ENCODE peak calls at places on chromosomes 11 and 22, in four cellular contexts. Y is GM12878, L is K562, R is HL-60. V is an unnamed sample.
A peak's percentile ranks its signal among the peaks of the same experiment; 100 is the strongest.

GRCh38 chr11:75578977-75579376 is 16.9 kb downstream of the SERPINH1 start:
- DNase-seq in L (no peak), Y (no peak), R (no peak), V (no peak)

GRCh38 chr22:24807284-24807950 is 1.4 kb downstream of the SGSM1 start:
- DNase-seq in L (no peak), R (no peak), Y (no peak), V (no peak)

GRCh38 chr11:105553015-105553414 is 56.9 kb upstream of the GRIA4 start:
- DNase-seq in L (no peak), Y (no peak), R (no peak), V (no peak)

GRCh38 chr11:62217191-62217748 is 8.8 kb downstream of the SCGB2A1 start:
- DNase-seq in L (no peak), R (no peak), Y (no peak), V (no peak)

GRCh38 chr22:37802310-37803194 is 5.2 kb upstream of the GCAT start:
- DNase-seq in L (peak; percentile 59), R (no peak), Y (no peak), V (no peak)

GRCh38 chr11:36601145-36601544 is 3.1 kb upstream of the RAG2 start:
- DNase-seq in R (no peak), L (no peak), Y (no peak), V (no peak)

GRCh38 chr11:117980280-117980679 is 5.9 kb upstream of the IL10RA start:
- DNase-seq in L (no peak), R (no peak), Y (no peak), V (no peak)

GRCh38 chr11:132312161-132312560 is 941.7 kb downstream of the NTM start:
- DNase-seq in Y (no peak), L (no peak), R (no peak), V (no peak)

GRCh38 chr11:3824714-3825472 is 15.9 kb downstream of the RHOG start:
- DNase-seq in Y (no peak), L (peak; percentile 90), R (no peak), V (peak; percentile 89)

GRCh38 chr11:46918778-46919513 is 596 bp upstream of the LRP4 start:
- DNase-seq in L (no peak), R (no peak), Y (no peak), V (no peak)

GRCh38 chr11:69538840-69539239 is 57.4 kb downstream of the LINC01488 start:
- DNase-seq in Y (no peak), L (no peak), R (no peak), V (no peak)

GRCh38 chr11:69540118-69541000 is 58.9 kb downstream of the LINC01488 start:
- DNase-seq in L (peak; percentile 46), Y (no peak), R (no peak), V (no peak)

GRCh38 chr11:69541001-69541285 is 59.5 kb downstream of the LINC01488 start:
- DNase-seq in Y (no peak), R (no peak), L (no peak), V (no peak)

GRCh38 chr11:69537855-69538640 is 56.6 kb downstream of the LINC01488 start:
- DNase-seq in Y (no peak), R (no peak), L (no peak), V (no peak)

GRCh38 chr11:69539416-69540117 is 58.1 kb downstream of the LINC01488 start:
- DNase-seq in Y (no peak), R (peak; percentile 65), L (no peak), V (no peak)
- TF ChIP-seq SPI1 in Y (peak; percentile 35), R (peak; percentile 96), L (peak; percentile 75), V (peak; percentile 37)

GRCh38 chr11:59939482-59939881 is 1.2 kb downstream of the OOSP1 start:
- DNase-seq in R (no peak), L (no peak), Y (no peak), V (no peak)
- TF ChIP-seq SPI1 in R (peak; percentile 14), L (no peak), Y (no peak), V (no peak)

GRCh38 chr11:34468209-34468841 is 29.6 kb downstream of the CAT start:
- DNase-seq in R (peak; percentile 69), Y (no peak), L (peak; percentile 56), V (peak; percentile 22)
- TF ChIP-seq SPI1 in R (peak; percentile 68), Y (no peak), L (no peak), V (peak; percentile 38)

GRCh38 chr11:16605971-16606783 is 132.3 kb upstream of the C11orf58 start:
- DNase-seq in R (peak; percentile 50), L (peak; percentile 73), Y (peak; percentile 21), V (peak; percentile 70)

GRCh38 chr11:16604784-16605439 is 133.5 kb upstream of the C11orf58 start:
- DNase-seq in R (no peak), L (peak; percentile 64), Y (no peak), V (no peak)

GRCh38 chr11:16603890-16604783 is 134.3 kb upstream of the C11orf58 start:
- DNase-seq in R (no peak), L (peak; percentile 60), Y (no peak), V (no peak)

GRCh38 chr11:16606784-16607674 is 131.4 kb upstream of the C11orf58 start:
- DNase-seq in Y (no peak), L (peak; percentile 47), R (no peak), V (no peak)

GRCh38 chr11:16605440-16605970 is 132.9 kb upstream of the C11orf58 start:
- DNase-seq in Y (no peak), R (no peak), L (peak; percentile 37), V (no peak)
- TF ChIP-seq SPI1 in Y (no peak), R (no peak), L (no peak), V (no peak)

DNA sequence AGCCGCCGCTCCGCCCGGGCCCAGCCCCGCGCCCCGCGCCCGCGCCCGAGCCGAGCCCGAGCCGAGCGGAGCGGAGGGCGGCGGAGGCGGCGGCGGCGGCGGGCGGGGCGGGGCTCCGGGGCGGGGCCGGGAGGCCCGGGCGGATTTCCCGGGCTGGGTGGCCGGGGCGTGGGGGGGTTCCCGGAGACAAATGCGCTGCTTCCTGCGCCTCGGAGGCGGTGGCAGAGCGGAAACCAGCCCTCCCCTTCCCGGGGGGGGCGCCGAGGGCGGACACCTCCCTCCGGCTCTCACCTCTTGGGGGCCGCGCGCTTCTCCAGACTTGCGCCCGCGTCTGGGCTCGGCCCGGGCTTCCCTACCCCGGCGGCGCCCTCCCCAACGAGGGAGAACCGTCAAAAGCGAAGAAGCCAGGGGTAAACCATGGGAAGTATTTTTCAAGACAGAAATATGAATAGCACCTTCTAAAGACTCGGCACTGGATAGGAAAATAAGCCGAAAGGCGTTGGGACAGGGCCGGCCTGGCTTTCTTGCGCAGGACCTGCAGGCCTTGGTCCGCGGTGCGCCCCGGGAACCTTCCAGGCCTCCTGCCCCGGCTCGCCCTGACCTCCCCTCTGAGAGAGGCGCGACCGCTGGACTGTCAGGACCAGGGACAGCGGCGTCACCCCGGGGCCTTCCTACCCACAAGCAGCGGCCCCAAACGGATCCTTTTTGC is at the start of gene MAPK11:
- DNase-seq in R (no peak), Y (no peak), L (peak; percentile 57), V (peak; percentile 73)
- TF ChIP-seq SPI1 in R (no peak), Y (no peak), L (no peak), V (no peak)

DNA sequence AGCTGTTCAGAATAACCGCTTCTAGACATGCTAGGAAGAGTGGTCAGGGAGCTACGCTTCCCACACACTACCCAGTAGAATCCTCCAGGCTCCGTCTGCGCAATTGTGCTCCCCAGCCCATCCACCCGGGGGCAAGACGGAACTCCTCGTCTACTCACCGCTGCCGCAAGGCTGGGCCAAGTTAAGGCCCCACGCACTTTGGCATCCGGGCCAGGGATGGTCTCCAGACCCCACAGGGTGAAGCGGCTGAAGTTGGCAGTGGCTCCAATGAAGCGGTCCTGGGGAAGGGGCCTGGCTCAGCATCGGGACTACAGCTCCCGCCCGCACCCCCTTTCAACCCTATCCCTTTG is 736 bp downstream of the RNASEH2C start:
- DNase-seq in L (peak; percentile 46), R (peak; percentile 43), Y (no peak), V (peak; percentile 43)
- TF ChIP-seq SPI1 in L (no peak), R (no peak), Y (no peak), V (no peak)

GRCh38 chr22:27269751-27270586 is 531.6 kb downstream of the MN1 start:
- DNase-seq in Y (no peak), R (no peak), L (no peak), V (no peak)

GRCh38 chr22:27264184-27264583 is 537.4 kb downstream of the MN1 start:
- DNase-seq in R (no peak), L (no peak), Y (no peak), V (no peak)

GRCh38 chr22:27270818-27271510 is 530.6 kb downstream of the MN1 start:
- DNase-seq in L (no peak), Y (no peak), R (no peak), V (no peak)

GRCh38 chr22:27262371-27262770 is 539.2 kb downstream of the MN1 start:
- DNase-seq in Y (no peak), R (no peak), L (no peak), V (no peak)

DNA sequence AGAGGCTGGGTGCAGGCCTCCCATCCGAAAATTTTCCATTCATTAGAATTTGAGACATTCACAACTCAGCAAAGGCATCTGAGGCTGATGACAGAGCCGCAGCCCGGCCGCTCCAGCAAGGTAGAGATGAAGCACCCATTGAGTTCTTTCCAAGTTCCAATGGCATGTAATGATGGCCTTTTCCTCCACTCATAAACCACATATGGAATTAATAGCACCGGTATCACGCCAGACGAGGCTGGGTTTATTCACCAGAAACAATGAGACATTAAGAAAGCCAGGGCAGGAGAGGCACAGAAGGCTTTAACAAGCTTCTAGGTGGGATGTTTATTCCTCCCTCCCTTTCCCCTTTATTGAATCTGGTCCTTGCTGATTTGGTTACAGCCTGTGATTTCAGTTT is 534.4 kb downstream of the MN1 start:
- DNase-seq in L (no peak), R (no peak), Y (no peak), V (no peak)
- TF ChIP-seq SPI1 in L (no peak), R (no peak), Y (no peak), V (no peak)

GRCh38 chr22:47091921-47092700 is 329.7 kb downstream of the TBC1D22A start:
- DNase-seq in R (no peak), Y (no peak), L (no peak), V (no peak)
- TF ChIP-seq SPI1 in R (no peak), Y (no peak), L (no peak), V (no peak)

GRCh38 chr11:86066606-86067229 is 2.2 kb downstream of the PICALM start:
- DNase-seq in L (no peak), R (no peak), Y (no peak), V (no peak)

GRCh38 chr11:86067230-86068137 is 1.4 kb downstream of the PICALM start:
- DNase-seq in L (peak; percentile 18), Y (no peak), R (peak; percentile 57), V (no peak)

GRCh38 chr11:86068951-86069407 is at the start of gene PICALM:
- DNase-seq in R (peak; percentile 98), L (peak; percentile 95), Y (peak; percentile 97), V (peak; percentile 82)

GRCh38 chr11:86069408-86070086 is 663 bp upstream of the PICALM start:
- DNase-seq in R (peak; percentile 73), Y (peak; percentile 62), L (peak; percentile 18), V (no peak)

GRCh38 chr11:86068138-86068861 is 584 bp downstream of the PICALM start:
- DNase-seq in L (peak; percentile 45), R (no peak), Y (no peak), V (no peak)
- TF ChIP-seq SPI1 in L (no peak), R (no peak), Y (no peak), V (no peak)

DNA sequence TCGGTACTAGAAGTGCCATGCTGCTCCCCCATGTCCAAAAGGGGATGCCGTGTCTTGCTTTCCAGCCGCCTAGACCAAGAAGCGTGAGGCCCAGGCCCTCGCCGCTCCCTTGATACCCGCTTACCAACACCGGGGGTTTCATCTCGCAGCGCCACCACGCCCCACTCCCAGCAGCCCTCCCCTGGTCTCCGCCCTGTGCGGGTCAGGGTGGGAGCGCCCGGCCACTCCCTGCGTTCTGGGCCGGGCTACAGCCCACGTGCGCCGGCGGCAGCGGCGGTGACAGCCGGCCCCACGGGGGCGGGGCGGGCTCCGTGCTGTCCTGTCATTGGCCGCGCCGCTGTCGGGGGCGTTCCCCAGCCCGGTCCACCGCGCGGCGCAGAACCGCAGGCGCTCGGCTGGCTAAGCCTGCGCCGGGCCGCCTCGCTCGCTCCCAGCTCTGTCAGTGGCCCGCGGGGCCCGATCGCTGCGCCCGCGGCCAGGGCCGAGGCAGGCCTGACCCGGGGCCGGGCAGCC is at the start of gene MICAL2:
- DNase-seq in L (peak; percentile 98), Y (peak; percentile 23), R (peak; percentile 72), V (peak; percentile 97)
- TF ChIP-seq SPI1 in L (no peak), Y (no peak), R (no peak), V (no peak)